ENCODE peak calls at places on chromosomes 12 and 14, in four cellular contexts. One of them, this sample, is unnamed.

GRCh38 chr12:68636268-68636667 is 25.6 kb downstream of the RAP1B start:
- DNase-seq in adipocyte: peak
- DNase-seq in AG09309: peak
- DNase-seq in H9: no peak
- DNase-seq in this sample: no peak

GRCh38 chr14:85617799-85618198 is 87.9 kb downstream of the FLRT2 start:
- DNase-seq in H9: no peak
- DNase-seq in adipocyte: peak
- DNase-seq in AG09309: no peak
- DNase-seq in this sample: no peak

GRCh38 chr14:94578712-94579111 is 2.5 kb upstream of the SERPINA5 start:
- DNase-seq in H9: no peak
- DNase-seq in AG09309: no peak
- DNase-seq in adipocyte: no peak
- DNase-seq in this sample: no peak

GRCh38 chr12:119659289-119659897 is 8.5 kb upstream of the PRKAB1 start:
- DNase-seq in adipocyte: peak
- DNase-seq in AG09309: no peak
- DNase-seq in H9: no peak
- DNase-seq in this sample: no peak

GRCh38 chr12:49588761-49589516 is 16.5 kb downstream of the FAM186B start:
- DNase-seq in adipocyte: no peak
- DNase-seq in AG09309: no peak
- DNase-seq in H9: peak
- DNase-seq in this sample: no peak

GRCh38 chr12:51823875-51824565 is 24.5 kb downstream of the FIGNL2 start:
- DNase-seq in H9: peak
- DNase-seq in adipocyte: peak
- DNase-seq in AG09309: peak
- DNase-seq in this sample: no peak

GRCh38 chr14:86777950-86778602 is 1214.9 kb downstream of the GALC start:
- DNase-seq in AG09309: no peak
- DNase-seq in H9: no peak
- DNase-seq in adipocyte: peak
- DNase-seq in this sample: no peak

GRCh38 chr14:106308839-106309389 is 782.5 kb downstream of the TMEM121 start:
- DNase-seq in AG09309: no peak
- DNase-seq in H9: peak
- DNase-seq in adipocyte: no peak
- DNase-seq in this sample: no peak

GRCh38 chr12:52524241-52524897 is 4.2 kb upstream of the KRT5 start:
- DNase-seq in adipocyte: no peak
- DNase-seq in H9: no peak
- DNase-seq in AG09309: no peak
- DNase-seq in this sample: no peak

GRCh38 chr12:101794574-101794973 is 36.2 kb downstream of the GNPTAB start:
- DNase-seq in AG09309: no peak
- DNase-seq in adipocyte: no peak
- DNase-seq in H9: no peak
- DNase-seq in this sample: no peak

GRCh38 chr12:111454716-111455447 is 49.2 kb downstream of the SH2B3 start:
- DNase-seq in adipocyte: no peak
- DNase-seq in AG09309: no peak
- DNase-seq in H9: no peak
- DNase-seq in this sample: no peak

GRCh38 chr14:92458959-92459478 is 54.6 kb upstream of the RIN3 start:
- DNase-seq in AG09309: no peak
- DNase-seq in H9: peak
- DNase-seq in adipocyte: no peak
- DNase-seq in this sample: no peak

This sample was measured in hypothalamus.